ENCODE peak calls at places on chromosomes 3 and 15, in eight cellular contexts. F is bronchial epithelial cell, C is fibroblast of pulmonary artery, D is ovary, X is AG04450, Q is HFFc6, Y is MM.1S, A is sigmoid colon. I is an unnamed sample.

GRCh38 chr3:158108596-158108995 is 1.3 kb upstream of the RSRC1 start:
- DNase-seq in F (no peak), C (no peak), D (no peak), X (no peak), Q (no peak), Y (no peak), A (no peak), I (no peak)

GRCh38 chr3:113185436-113185835 is 25.9 kb upstream of the BOC start:
- DNase-seq in F (no peak), C (no peak), D (no peak), X (no peak), Q (no peak), Y (no peak), A (no peak), I (no peak)

GRCh38 chr3:18189651-18190050 is 235.5 kb downstream of the SATB1 start:
- DNase-seq in F (no peak), C (no peak), D (no peak), X (no peak), Q (peak; percentile 30), Y (no peak), A (no peak), I (no peak)

GRCh38 chr3:133572158-133573053 is 1.1 kb upstream of the CDV3 start:
- DNase-seq in F (peak; percentile 66), C (peak; percentile 60), D (no peak), X (no peak), Q (no peak), Y (peak; percentile 77), A (no peak), I (peak; percentile 54)

GRCh38 chr3:38139191-38139590 is 730 bp downstream of the MYD88 start:
- DNase-seq in F (no peak), C (no peak), D (no peak), X (no peak), Q (no peak), Y (no peak), A (no peak), I (no peak)

GRCh38 chr3:182713743-182714517 is 79.4 kb upstream of the ATP11B start:
- DNase-seq in F (peak; percentile 76), C (peak; percentile 87), D (no peak), X (peak; percentile 36), Q (peak; percentile 69), Y (peak; percentile 94), A (no peak), I (peak; percentile 45)

GRCh38 chr3:19907523-19907922 is 26.5 kb downstream of the EFHB start:
- DNase-seq in F (no peak), C (no peak), D (no peak), X (no peak), Q (no peak), Y (peak; percentile 63), A (no peak), I (no peak)

GRCh38 chr3:49465269-49466034 is 4.6 kb upstream of the DAG1 start:
- DNase-seq in F (no peak), C (peak; percentile 45), D (no peak), X (no peak), Q (no peak), Y (no peak), A (no peak), I (no peak)

GRCh38 chr3:179446501-179446900 is 4.8 kb downstream of the GNB4 start:
- DNase-seq in F (peak; percentile 35), C (peak; percentile 58), D (no peak), X (no peak), Q (peak; percentile 14), Y (peak; percentile 39), A (no peak), I (no peak)

GRCh38 chr3:27115352-27115751 is 253.8 kb downstream of the NEK10 start:
- DNase-seq in F (no peak), C (no peak), D (no peak), X (no peak), Q (no peak), Y (no peak), A (no peak), I (no peak)

GRCh38 chr3:127448671-127449070 is 141.9 kb downstream of the TPRA1 start:
- DNase-seq in F (no peak), C (no peak), D (no peak), X (no peak), Q (no peak), Y (no peak), A (no peak), I (no peak)

GRCh38 chr3:149086232-149086988 is at the start of gene HLTF:
- DNase-seq in F (peak; percentile 92), C (peak; percentile 99), D (peak; percentile 94), X (peak; percentile 97), Q (peak; percentile 98), Y (peak; percentile 95), A (peak; percentile 97), I (peak; percentile 96)

GRCh38 chr3:106345353-106346027 is 476.7 kb upstream of the CBLB start:
- DNase-seq in F (peak; percentile 93), C (peak; percentile 90), D (no peak), X (peak; percentile 88), Q (peak; percentile 95), Y (no peak), A (no peak), I (no peak)

GRCh38 chr3:179266701-179267211 is 15.8 kb upstream of the KCNMB3 start:
- DNase-seq in F (no peak), C (no peak), D (no peak), X (no peak), Q (no peak), Y (no peak), A (no peak), I (no peak)

GRCh38 chr15:75182187-75183131 is 19.2 kb upstream of the C15orf39 start:
- DNase-seq in F (peak; percentile 33), C (peak; percentile 29), D (no peak), X (no peak), Q (no peak), Y (no peak), A (peak; percentile 60), I (no peak)

GRCh38 chr15:75188499-75188898 is 13.2 kb upstream of the C15orf39 start:
- DNase-seq in F (no peak), C (no peak), D (no peak), X (no peak), Q (no peak), Y (no peak), A (peak; percentile 42), I (no peak)

GRCh38 chr15:75181780-75182179 is 19.9 kb upstream of the C15orf39 start:
- DNase-seq in F (no peak), C (no peak), D (no peak), X (no peak), Q (no peak), Y (no peak), A (no peak), I (no peak)

GRCh38 chr15:75185271-75186029 is 16.2 kb upstream of the C15orf39 start:
- DNase-seq in F (no peak), C (no peak), D (no peak), X (no peak), Q (no peak), Y (no peak), A (no peak), I (no peak)

GRCh38 chr15:75186044-75186443 is 15.6 kb upstream of the C15orf39 start:
- DNase-seq in F (no peak), C (no peak), D (no peak), X (no peak), Q (no peak), Y (no peak), A (peak; percentile 53), I (no peak)
- TF ChIP-seq CTCF in F (no peak), C (no peak), D (no peak), X (no peak), Q (no peak), Y (no peak), A (no peak), I (no peak)

GRCh38 chr15:69158201-69158842 is 2.1 kb upstream of the GLCE start:
- DNase-seq in F (no peak), C (no peak), D (no peak), X (no peak), Q (no peak), Y (no peak), A (no peak), I (no peak)

GRCh38 chr15:69153067-69153466 is 7.4 kb upstream of the GLCE start:
- DNase-seq in F (no peak), C (no peak), D (no peak), X (no peak), Q (no peak), Y (no peak), A (no peak), I (no peak)

GRCh38 chr15:69156726-69157381 is 3.6 kb upstream of the GLCE start:
- DNase-seq in F (no peak), C (no peak), D (no peak), X (no peak), Q (no peak), Y (no peak), A (no peak), I (no peak)

GRCh38 chr15:69154026-69154425 is 6.4 kb upstream of the GLCE start:
- DNase-seq in F (peak; percentile 8), C (no peak), D (no peak), X (no peak), Q (no peak), Y (no peak), A (no peak), I (no peak)

GRCh38 chr15:69154684-69155083 is 5.8 kb upstream of the GLCE start:
- DNase-seq in F (peak; percentile 78), C (peak; percentile 87), D (no peak), X (peak; percentile 71), Q (peak; percentile 74), Y (no peak), A (no peak), I (no peak)
- TF ChIP-seq CTCF in F (no peak), C (no peak), D (no peak), X (no peak), Q (no peak), Y (no peak), A (no peak), I (no peak)

GRCh38 chr15:59616390-59616789 is 4.8 kb downstream of the GCNT3 start:
- DNase-seq in F (peak; percentile 25), C (no peak), D (no peak), X (no peak), Q (no peak), Y (no peak), A (no peak), I (no peak)

DNA sequence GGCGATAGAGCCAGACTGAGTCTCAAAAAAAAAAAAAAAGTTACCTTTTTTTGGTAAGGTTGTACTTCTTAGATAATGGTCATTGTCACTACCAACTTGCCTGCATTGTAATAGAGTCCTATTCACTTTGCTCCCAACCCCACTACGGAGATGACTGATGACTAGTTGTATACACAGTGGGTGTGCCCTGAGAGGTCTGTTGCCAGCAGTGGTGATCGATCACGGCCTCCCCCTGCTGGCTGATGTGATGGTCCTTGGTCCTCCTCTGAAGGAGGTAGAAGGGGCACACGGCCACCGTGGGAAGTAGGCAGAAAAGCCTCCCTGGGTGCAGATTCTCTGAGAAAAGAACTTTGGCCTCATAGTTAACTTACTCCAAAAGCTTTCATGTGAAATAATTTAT is 10.7 kb downstream of the GCNT3 start:
- DNase-seq in F (peak; percentile 80), C (peak; percentile 60), D (no peak), X (no peak), Q (peak; percentile 24), Y (peak; percentile 47), A (no peak), I (peak; percentile 79)
- TF ChIP-seq CTCF in F (peak; percentile 72), C (peak; percentile 52), D (no peak), X (peak; percentile 37), Q (peak; percentile 74), Y (peak; percentile 43), A (no peak), I (peak; percentile 42)

DNA sequence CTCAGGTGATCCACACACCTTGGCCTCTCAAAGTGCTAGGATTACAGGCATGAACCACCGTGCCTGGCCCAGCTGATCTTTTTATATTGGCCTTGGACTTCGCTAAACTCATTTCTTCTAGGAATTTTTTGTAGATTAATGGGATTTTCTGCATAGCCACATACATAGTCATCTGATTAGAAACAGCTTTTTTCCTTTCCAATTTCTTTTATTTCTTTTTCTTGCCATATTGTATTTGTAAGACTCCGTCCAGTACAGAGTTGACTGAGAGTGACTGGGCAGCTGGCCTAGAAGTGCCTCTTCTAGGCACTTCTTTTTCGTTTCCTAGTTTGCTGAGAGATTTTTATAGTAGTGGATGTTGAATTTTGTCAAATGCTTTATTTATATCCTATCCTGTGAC is 37.4 kb downstream of the ARIH1 start:
- DNase-seq in F (no peak), C (no peak), D (no peak), X (no peak), Q (no peak), Y (no peak), A (no peak), I (no peak)
- TF ChIP-seq CTCF in F (no peak), C (no peak), D (no peak), X (no peak), Q (no peak), Y (no peak), A (no peak), I (no peak)

I was measured in GM10248.